ENCODE peak calls at places on chromosome 22, in six cellular contexts. F, N, S, U, V and Y are unnamed samples.

GRCh38 chr22:23520875-23521441 is 59.1 kb downstream of the IGLL1 start:
- DNase-seq in N (no peak), S (no peak), F (peak), V (peak), U (no peak), Y (peak)

GRCh38 chr22:33474587-33474986 is 416.4 kb upstream of the SYN3 start:
- DNase-seq in F (no peak), U (no peak), V (no peak), N (no peak), S (no peak), Y (no peak)

GRCh38 chr22:20256042-20256441 is 12.1 kb downstream of the RTN4R start:
- DNase-seq in F (no peak), S (no peak), V (no peak), U (no peak), N (no peak), Y (no peak)

GRCh38 chr22:32396746-32397145 is 15.3 kb downstream of the RTCB start:
- DNase-seq in U (no peak), V (no peak), N (no peak), F (no peak), S (no peak), Y (peak)

GRCh38 chr22:50600541-50600940 is at the start of gene MAPK8IP2:
- DNase-seq in F (no peak), V (no peak), S (no peak), N (no peak), U (peak), Y (no peak)

GRCh38 chr22:46931414-46931813 is 169.0 kb downstream of the TBC1D22A start:
- DNase-seq in U (no peak), F (peak), V (no peak), N (no peak), S (no peak), Y (peak)

GRCh38 chr22:27844656-27845602 is 43.4 kb upstream of the MN1 start:
- DNase-seq in S (no peak), U (no peak), F (no peak), N (no peak), V (no peak), Y (no peak)

GRCh38 chr22:42509548-42509947 is 10.0 kb downstream of the RRP7A start:
- DNase-seq in S (no peak), U (no peak), N (no peak), F (no peak), V (no peak), Y (no peak)

GRCh38 chr22:44399196-44399837 is 86.6 kb upstream of the SHISAL1 start:
- DNase-seq in F (no peak), U (no peak), N (no peak), V (no peak), S (no peak), Y (no peak)

GRCh38 chr22:43172191-43172590 is 14.7 kb downstream of the TTLL12 start:
- DNase-seq in N (no peak), U (no peak), S (no peak), V (no peak), F (no peak), Y (no peak)

GRCh38 chr22:38721551-38721950 is 15.8 kb downstream of the GTPBP1 start:
- DNase-seq in N (no peak), U (no peak), V (no peak), S (no peak), F (no peak), Y (no peak)

DNA sequence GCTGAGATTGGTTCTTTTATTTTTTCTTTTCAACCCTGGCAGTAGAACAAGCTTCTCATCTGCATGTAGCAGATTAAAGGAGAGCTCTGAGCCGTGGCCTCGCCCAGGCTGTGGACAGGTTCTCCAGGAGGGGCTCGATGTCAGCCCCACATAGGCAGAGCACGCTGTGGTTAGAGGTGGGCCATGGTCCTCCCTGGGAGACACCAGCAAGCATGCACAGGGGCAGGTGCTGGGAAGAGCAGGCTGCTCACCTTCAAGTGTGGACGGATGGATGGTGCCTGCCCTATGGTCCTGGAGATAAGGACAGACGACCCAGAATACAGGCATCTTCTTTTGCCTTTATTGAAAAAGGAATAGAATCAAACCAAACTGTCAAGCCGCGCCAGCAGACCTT is 634.8 kb downstream of the BRD1 start:
- DNase-seq in V (no peak), U (peak), N (no peak), S (no peak), F (no peak), Y (no peak)
- H3K4me3 ChIP-seq in V (no peak), U (no peak), N (no peak), S (no peak), F (no peak), Y (no peak)

DNA sequence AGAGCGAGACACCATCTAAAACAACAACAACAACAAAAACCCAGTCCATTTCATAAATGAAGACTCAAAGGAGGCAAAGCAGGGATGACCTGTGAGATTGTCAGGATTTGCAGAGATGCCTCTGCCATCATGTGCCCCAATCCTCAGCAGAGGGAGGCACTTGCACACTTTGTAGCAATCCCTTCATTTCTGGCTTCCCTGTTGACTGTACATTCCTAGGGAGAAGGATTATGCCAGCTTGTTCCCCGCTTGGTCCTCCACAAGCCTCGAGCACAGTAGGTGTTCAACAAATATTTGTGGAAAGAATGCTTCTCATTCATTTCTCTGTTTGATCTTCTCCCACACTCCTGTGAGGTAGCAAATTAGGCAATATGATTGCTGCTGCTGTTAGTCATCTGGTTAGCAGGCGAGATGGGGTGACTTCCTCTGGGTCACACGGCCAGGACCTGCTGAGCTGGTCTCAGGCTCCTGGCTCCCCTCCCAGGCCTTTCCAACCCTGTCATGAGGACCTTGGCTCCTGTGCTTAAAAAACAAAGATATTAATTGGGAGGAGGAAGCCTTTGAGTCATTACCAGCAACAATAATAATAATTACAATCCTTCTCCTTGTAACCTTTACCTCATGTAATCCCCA is 34.1 kb downstream of the LIF start:
- DNase-seq in F (peak), U (peak), V (peak), S (peak), N (no peak), Y (peak)
- TF ChIP-seq CTCF in F (peak), U (no peak), V (peak), S (peak), N (no peak), Y (no peak)

GRCh38 chr22:29315286-29316195 is at the start of gene RASL10A:
- DNase-seq in S (no peak), U (no peak), N (no peak), V (no peak), F (no peak), Y (no peak)
- H3K4me3 ChIP-seq in S (no peak), U (no peak), N (no peak), V (no peak), F (peak), Y (no peak)

DNA sequence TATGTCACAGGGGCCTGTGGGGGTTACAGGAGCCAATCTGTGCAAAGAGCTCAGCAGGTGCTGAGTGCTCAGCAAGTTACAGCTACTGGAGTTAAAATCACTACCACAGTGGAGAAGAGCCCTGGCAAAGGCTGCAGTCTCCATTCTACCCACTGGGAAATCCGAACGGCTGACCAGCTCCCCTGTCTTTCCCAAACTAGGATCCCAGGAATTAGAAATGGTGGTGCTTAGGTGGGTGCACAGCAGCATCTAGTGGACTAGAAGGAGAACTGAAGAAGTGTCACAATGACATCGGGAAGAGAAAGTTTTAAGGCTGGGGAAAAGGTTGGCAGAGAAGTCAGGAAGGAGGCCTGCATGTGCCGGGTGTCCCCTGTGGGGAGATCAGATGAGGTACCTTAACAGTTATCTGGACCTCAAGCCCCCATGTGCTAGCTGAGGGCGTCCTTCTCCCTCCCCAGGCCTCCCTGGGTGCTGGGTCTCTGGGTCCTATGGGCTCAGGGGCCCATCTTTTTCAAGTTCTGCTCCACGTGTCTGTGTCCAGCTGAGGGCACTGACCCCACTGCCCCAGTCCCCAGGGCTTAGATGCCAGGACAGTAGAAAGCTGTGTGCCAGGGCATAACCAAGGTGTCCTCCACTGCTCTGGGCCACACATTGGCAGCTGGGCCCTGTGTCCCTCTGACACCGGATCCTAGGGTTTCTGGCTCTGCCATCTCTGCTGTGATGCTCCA is 1.9 kb downstream of the PIWIL3 start:
- DNase-seq in F (peak), V (peak), N (no peak), S (no peak), U (no peak), Y (peak)
- TF ChIP-seq CTCF in F (peak), V (peak), N (no peak), S (peak), U (peak), Y (peak)

DNA sequence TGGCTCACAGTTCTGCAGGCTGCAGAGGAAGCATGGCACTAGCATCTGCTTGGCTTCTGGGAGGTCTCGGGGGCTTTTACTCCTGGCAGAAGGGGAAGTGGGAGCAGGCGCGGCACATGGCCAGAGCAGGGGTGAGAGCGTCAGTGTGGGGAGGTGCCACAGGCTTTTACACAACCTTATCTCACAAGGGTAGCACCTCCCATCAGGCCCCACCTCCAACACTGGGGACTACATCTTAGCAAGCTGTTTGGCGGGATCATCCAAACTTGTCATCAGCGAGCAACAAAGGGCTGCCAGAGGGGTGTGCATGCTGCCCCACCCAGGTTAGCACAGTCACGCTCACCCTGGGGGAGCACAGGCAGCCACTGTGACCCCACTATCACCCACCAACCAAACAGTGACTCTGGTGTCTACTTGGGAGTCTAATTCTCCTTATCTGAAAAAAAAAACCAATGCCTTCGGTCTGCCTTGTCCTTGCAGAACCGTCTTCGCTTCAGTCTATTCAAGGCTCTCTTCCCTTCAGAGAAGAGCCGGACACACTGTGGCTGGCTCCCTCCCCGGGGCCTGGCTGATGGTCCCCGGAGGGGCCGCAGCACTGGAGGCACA is 19.0 kb upstream of the YPEL1 start:
- DNase-seq in F (no peak), S (no peak), N (peak), U (no peak), V (peak), Y (peak)
- H3K4me3 ChIP-seq in F (no peak), S (no peak), N (no peak), U (no peak), V (peak), Y (peak)

GRCh38 chr22:22103078-22103593 is 120.5 kb upstream of the TOP3B start:
- DNase-seq in S (no peak), N (no peak), F (peak), U (no peak), V (no peak), Y (no peak)
- TF ChIP-seq CTCF in S (peak), N (no peak), F (no peak), U (peak), V (peak), Y (peak)

DNA sequence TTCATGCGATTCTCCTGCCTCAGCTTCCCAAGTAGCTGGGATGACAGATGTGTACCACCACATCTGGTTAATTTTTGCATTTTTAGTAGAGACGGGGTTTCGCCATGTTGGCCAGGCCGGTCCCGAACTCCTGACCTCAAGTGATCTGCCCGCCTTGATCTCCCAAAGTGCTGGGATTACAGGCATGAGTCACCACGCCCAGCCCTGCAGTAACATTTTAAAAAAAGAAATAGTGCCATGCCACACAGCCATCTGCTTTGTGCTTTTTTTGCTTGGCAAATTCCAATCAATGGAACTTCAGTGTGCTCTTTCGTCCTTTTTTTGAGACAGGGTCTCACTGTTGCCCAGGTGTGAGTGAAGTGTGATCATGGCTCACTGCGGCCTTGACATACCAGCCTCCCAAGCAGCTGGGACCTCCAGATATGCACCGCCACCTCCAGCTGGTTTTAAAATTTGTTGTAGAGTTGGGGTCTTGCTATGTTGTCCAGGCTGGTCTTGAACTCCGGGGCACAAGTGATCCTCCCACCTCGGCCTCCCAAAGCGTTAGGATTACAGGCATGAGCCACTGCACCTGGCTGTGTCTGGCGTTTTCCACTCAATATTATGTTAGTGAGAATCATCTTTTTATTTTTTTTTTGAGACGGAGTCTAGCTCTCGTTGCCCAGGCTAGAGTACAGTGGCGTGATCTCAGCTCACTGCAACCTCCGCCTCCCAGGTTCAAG is 1.8 kb upstream of the CHADL start:
- DNase-seq in U (no peak), N (no peak), V (no peak), F (no peak), S (no peak), Y (no peak)
- H3K4me3 ChIP-seq in U (no peak), N (no peak), V (no peak), F (no peak), S (no peak), Y (no peak)

GRCh38 chr22:40593460-40594273 is 42.9 kb downstream of the MRTFA start:
- DNase-seq in N (no peak), S (no peak), U (no peak), V (no peak), F (no peak), Y (no peak)
- TF ChIP-seq CTCF in N (no peak), S (no peak), U (no peak), V (no peak), F (no peak), Y (no peak)

DNA sequence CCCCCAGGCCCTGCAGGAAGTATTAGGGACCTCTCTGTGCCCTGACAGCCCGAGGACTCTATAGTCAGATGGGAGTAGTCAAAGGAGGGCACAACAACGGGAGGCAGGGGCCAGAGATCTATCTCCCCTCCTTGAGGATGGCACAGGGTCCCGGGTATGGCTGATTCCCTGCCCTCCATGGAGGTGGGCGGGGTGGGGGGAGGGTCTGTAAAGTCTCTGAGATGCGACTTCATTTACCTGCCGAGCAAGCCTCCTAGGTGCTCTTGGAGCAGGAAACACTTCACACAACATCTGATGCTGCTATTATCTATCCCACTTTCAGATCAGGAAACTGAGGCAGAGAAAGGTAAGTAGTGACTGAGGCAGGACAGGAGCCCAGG is 769 bp upstream of the CDC42EP1 start:
- DNase-seq in N (no peak), V (no peak), S (no peak), U (no peak), F (no peak), Y (no peak)
- H3K4me3 ChIP-seq in N (no peak), V (peak), S (peak), U (peak), F (peak), Y (peak)

GRCh38 chr22:17665884-17666283 is 27.3 kb downstream of the BCL2L13 start:
- DNase-seq in N (no peak), V (peak), S (no peak), U (no peak), F (no peak), Y (peak)

GRCh38 chr22:17665248-17665647 is 26.7 kb downstream of the BCL2L13 start:
- DNase-seq in V (no peak), N (no peak), U (no peak), F (no peak), S (no peak), Y (no peak)

DNA sequence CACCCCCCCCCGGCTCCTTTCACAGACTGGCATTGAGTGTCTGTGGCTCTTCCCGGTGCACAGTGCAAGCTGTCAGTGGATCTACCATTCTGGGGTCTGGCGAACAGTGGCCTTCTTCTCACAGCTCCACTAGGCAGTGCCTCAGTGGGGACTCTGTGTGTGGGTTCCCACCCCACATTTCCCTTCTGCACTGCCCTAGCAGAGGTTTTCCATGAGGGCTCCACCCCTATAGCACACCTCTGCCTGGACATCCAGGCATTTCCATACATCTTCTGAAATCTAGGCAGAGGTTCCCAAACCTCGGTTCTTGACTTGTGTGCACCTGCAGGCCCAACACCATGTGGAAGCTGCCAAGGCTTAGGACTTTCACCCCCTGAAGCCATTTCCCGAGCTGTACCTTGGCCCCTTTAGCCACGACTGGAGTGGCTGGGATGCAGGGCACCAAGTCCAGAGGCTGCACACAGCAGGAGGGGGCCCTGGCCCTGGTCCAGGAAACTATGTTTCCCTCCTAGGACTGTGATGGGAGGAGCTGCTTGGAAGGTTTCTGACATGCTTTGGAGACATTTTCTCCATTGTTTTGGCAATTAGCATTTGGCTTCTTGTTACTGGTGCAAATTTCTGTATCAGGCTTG is 26.0 kb downstream of the BCL2L13 start:
- DNase-seq in S (no peak), F (no peak), V (no peak), U (no peak), N (no peak), Y (no peak)
- TF ChIP-seq CTCF in S (no peak), F (no peak), V (no peak), U (no peak), N (no peak), Y (no peak)